ENCODE peak calls at places on chromosomes 11 and 22, in nine cellular contexts. D, B, L, R, Y, H, J, T and G are unnamed samples.

GRCh38 chr22:20174785-20175596 is 24.1 kb upstream of the CCDC188 start:
- DNase-seq in T (no peak), Y (no peak), B (peak; percentile 64), L (no peak), H (no peak), R (no peak), J (no peak), D (no peak), G (no peak)

GRCh38 chr11:12284321-12285050 is 92.9 kb upstream of the PARVA start:
- DNase-seq in Y (peak; percentile 32), J (no peak), L (no peak), T (peak; percentile 8), R (no peak), B (no peak), D (no peak), H (peak; percentile 69), G (peak; percentile 51)

GRCh38 chr22:24514241-24515024 is 19.3 kb downstream of the UPB1 start:
- DNase-seq in D (no peak), T (no peak), H (no peak), Y (no peak), R (no peak), L (no peak), B (peak; percentile 75), J (no peak), G (no peak)

GRCh38 chr11:68420171-68420570 is 40.4 kb upstream of the PPP6R3 start:
- DNase-seq in R (no peak), J (no peak), L (no peak), D (no peak), T (no peak), H (no peak), Y (no peak), B (no peak), G (no peak)

GRCh38 chr11:75164318-75164827 is 13.5 kb downstream of the SLCO2B1 start:
- DNase-seq in J (no peak), T (no peak), R (no peak), B (no peak), L (no peak), H (no peak), D (no peak), Y (no peak), G (no peak)

GRCh38 chr11:57647960-57648776 is 1.5 kb downstream of the YPEL4 start:
- DNase-seq in D (no peak), R (no peak), B (no peak), Y (no peak), T (no peak), H (no peak), L (no peak), J (no peak), G (peak; percentile 60)

GRCh38 chr11:60757231-60757800 is 649 bp downstream of the MS4A15 start:
- DNase-seq in Y (no peak), H (no peak), B (no peak), R (no peak), L (no peak), T (no peak), J (no peak), D (peak; percentile 48), G (no peak)

GRCh38 chr11:44621784-44622183 is 56.3 kb downstream of the CD82 start:
- DNase-seq in H (no peak), T (peak; percentile 8), D (peak; percentile 48), J (no peak), Y (no peak), L (peak; percentile 12), B (no peak), R (no peak), G (no peak)

GRCh38 chr11:114847599-114847998 is 169.3 kb downstream of the NXPE2 start:
- DNase-seq in B (no peak), H (no peak), J (no peak), T (no peak), D (no peak), R (no peak), Y (no peak), L (no peak), G (no peak)

GRCh38 chr11:27722117-27722844 is 22.0 kb upstream of the BDNF start:
- DNase-seq in R (no peak), L (no peak), Y (no peak), B (no peak), H (peak; percentile 72), J (no peak), T (no peak), D (no peak), G (no peak)

GRCh38 chr11:65316311-65316978 is 1.8 kb downstream of the CDC42EP2 start:
- DNase-seq in T (no peak), R (no peak), Y (peak; percentile 91), L (no peak), B (no peak), D (no peak), H (peak; percentile 94), J (no peak), G (peak; percentile 99)

GRCh38 chr11:47417712-47418111 is 8.5 kb downstream of the PSMC3 start:
- DNase-seq in D (no peak), H (no peak), J (no peak), T (no peak), L (no peak), R (no peak), Y (no peak), B (no peak), G (no peak)

GRCh38 chr22:20865869-20866445 is 7.2 kb downstream of the SNAP29 start:
- DNase-seq in B (no peak), L (no peak), H (no peak), J (no peak), T (no peak), D (no peak), R (no peak), Y (no peak), G (no peak)

GRCh38 chr11:106400949-106401545 is 323.6 kb downstream of the AASDHPPT start:
- DNase-seq in L (no peak), T (no peak), R (no peak), J (no peak), Y (no peak), D (no peak), B (no peak), H (no peak), G (peak; percentile 17)

GRCh38 chr22:20001082-20001638 is 15.5 kb downstream of the ARVCF start:
- DNase-seq in J (no peak), L (no peak), H (no peak), Y (no peak), B (no peak), D (peak; percentile 48), T (peak; percentile 27), R (no peak), G (no peak)

GRCh38 chr11:128898580-128899344 is 7.6 kb downstream of the KCNJ5 start:
- DNase-seq in J (no peak), H (peak; percentile 10), T (no peak), R (no peak), B (no peak), Y (no peak), L (no peak), D (no peak), G (peak; percentile 50)

GRCh38 chr11:71252434-71252781 is at the start of gene SHANK2:
- DNase-seq in H (no peak), D (no peak), B (peak; percentile 80), Y (no peak), R (no peak), T (no peak), J (no peak), L (no peak), G (no peak)

GRCh38 chr11:8267831-8268529 is 4.3 kb upstream of the LMO1 start:
- DNase-seq in B (no peak), Y (no peak), R (peak; percentile 27), D (peak; percentile 53), L (no peak), H (no peak), T (no peak), J (no peak), G (peak; percentile 25)

GRCh38 chr22:27107005-27107404 is 449.6 kb downstream of the MIAT start:
- DNase-seq in J (no peak), L (no peak), D (peak; percentile 80), H (no peak), R (no peak), B (no peak), Y (no peak), T (no peak), G (no peak)

GRCh38 chr11:11332141-11332710 is 20.8 kb downstream of the CSNK2A3 start:
- DNase-seq in R (no peak), L (no peak), T (no peak), B (no peak), Y (no peak), J (no peak), H (no peak), D (no peak), G (no peak)